ENCODE peak calls at places on chromosomes 7 and 10, in four cellular contexts. V is HCT116, S is lung, F is AG04450. P is an unnamed sample.

GRCh38 chr7:155411718-155412415 is 46.1 kb upstream of the EN2 start:
- DNase-seq in S (no peak), F (no peak), V (no peak), P (no peak)

GRCh38 chr10:9091515-9092093 is 1037.1 kb downstream of the GATA3 start:
- DNase-seq in S (no peak), V (no peak), F (no peak), P (no peak)

GRCh38 chr10:72697711-72698110 is 5.8 kb downstream of the MCU start:
- DNase-seq in S (no peak), F (no peak), V (no peak), P (no peak)

GRCh38 chr10:15262036-15262713 is 93.7 kb upstream of the NMT2 start:
- DNase-seq in S (no peak), V (no peak), F (no peak), P (peak)

GRCh38 chr7:18503068-18503859 is 7.7 kb downstream of the HDAC9 start:
- DNase-seq in F (no peak), S (no peak), V (no peak), P (no peak)

GRCh38 chr10:20146004-20146403 is 329.8 kb downstream of the PLXDC2 start:
- DNase-seq in F (no peak), V (no peak), S (no peak), P (no peak)

GRCh38 chr7:98287486-98287959 is 6.0 kb downstream of the BRI3 start:
- DNase-seq in F (no peak), S (peak), V (no peak), P (no peak)

GRCh38 chr10:132948351-132948750 is 6.0 kb upstream of the CFAP46 start:
- DNase-seq in S (no peak), V (no peak), F (no peak), P (no peak)

GRCh38 chr10:123858039-123858740 is 33.4 kb downstream of the CPXM2 start:
- DNase-seq in S (no peak), V (no peak), F (no peak), P (no peak)

GRCh38 chr7:144842377-144842851 is 6.6 kb upstream of the TPK1 start:
- DNase-seq in F (no peak), S (peak), V (no peak), P (no peak)

GRCh38 chr7:100127866-100128601 is 1.3 kb downstream of the MBLAC1 start:
- DNase-seq in S (no peak), F (no peak), V (no peak), P (no peak)

GRCh38 chr7:46663025-46663424 is 742.0 kb upstream of the IGFBP3 start:
- DNase-seq in S (no peak), F (no peak), V (no peak), P (no peak)

GRCh38 chr7:15839415-15840100 is 153.1 kb upstream of the MEOX2 start:
- DNase-seq in F (no peak), S (peak), V (no peak), P (peak)

GRCh38 chr10:31319602-31320178 is 674 bp downstream of the ZEB1 start:
- DNase-seq in S (peak), F (no peak), V (no peak), P (no peak)

GRCh38 chr7:92366730-92367129 is 80.6 kb upstream of the GATAD1 start:
- DNase-seq in F (no peak), S (no peak), V (no peak), P (no peak)

GRCh38 chr7:118684796-118685195 is 460.3 kb downstream of the ANKRD7 start:
- DNase-seq in S (no peak), V (no peak), F (no peak), P (no peak)

GRCh38 chr10:129694633-129695356 is 227.8 kb downstream of the MGMT start:
- DNase-seq in V (no peak), F (no peak), S (no peak), P (no peak)

GRCh38 chr10:25130911-25131310 is 43.9 kb upstream of the GPR158 start:
- DNase-seq in V (no peak), F (no peak), S (no peak), P (peak)

GRCh38 chr7:33825644-33826043 is 79.7 kb upstream of the BMPER start:
- DNase-seq in S (no peak), V (no peak), F (no peak), P (no peak)

GRCh38 chr7:157007470-157008066 is 2.9 kb downstream of the MNX1 start:
- DNase-seq in S (no peak), V (no peak), F (no peak), P (no peak)

GRCh38 chr10:11631890-11632587 is 20.6 kb upstream of the USP6NL start:
- DNase-seq in F (no peak), S (no peak), V (no peak), P (no peak)

GRCh38 chr7:73521636-73522080 is 435 bp downstream of the BAZ1B start:
- DNase-seq in F (no peak), V (no peak), S (no peak), P (peak)

GRCh38 chr7:123754295-123754871 is 5.6 kb upstream of the WASL start:
- DNase-seq in F (no peak), V (no peak), S (no peak), P (no peak)

GRCh38 chr7:128888039-128888755 is 22.3 kb downstream of the KCP start:
- DNase-seq in V (no peak), F (no peak), S (no peak), P (no peak)

GRCh38 chr7:69654381-69654780 is 56.1 kb downstream of the AUTS2 start:
- DNase-seq in V (no peak), F (no peak), S (peak), P (no peak)

GRCh38 chr10:36118289-36118688 is 476.2 kb upstream of the FZD8 start:
- DNase-seq in F (no peak), S (no peak), V (no peak), P (no peak)

DNA sequence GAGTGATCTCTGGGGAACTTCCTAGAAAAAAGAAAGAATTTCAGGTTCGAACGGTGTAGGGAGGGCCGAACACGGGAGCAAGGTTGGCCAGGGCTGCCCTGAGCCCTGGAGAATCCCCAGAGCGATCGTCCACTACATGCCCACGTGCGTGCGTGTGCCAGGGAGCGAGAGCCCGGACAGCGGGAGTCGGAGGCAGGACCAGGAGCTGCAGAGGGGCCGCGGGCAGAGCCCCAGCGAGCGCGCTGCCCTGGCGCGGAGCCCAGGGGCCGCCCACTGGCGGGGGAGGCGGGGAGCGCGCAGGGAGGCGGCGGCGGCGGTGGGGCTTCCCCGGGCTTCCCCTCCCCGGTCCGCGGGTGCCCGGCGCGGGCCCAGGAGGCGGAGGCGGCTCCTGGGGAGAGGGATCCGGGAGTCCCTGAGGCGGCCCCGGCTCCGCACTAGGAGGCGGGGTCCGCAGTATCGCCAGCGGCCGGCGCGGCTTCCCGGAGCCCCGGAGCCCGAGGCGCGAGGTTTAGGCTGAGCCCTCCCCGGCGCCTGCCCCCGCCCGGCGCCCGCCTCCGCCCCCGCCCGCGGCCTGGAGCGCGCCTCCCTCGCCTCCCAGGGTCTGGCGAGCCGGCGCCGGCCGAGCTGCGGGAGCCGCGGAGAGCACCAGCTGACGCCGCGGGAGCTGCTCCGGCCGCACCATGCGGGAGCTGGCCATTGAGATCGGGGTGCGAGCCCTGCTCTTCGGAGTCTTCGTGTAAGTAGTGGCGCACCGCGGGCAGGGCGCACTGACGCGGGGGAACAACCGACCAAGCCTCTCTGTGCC is at the start of gene PLPP4:
- DNase-seq in F (no peak), S (peak), V (no peak), P (peak)
- H3K4me3 ChIP-seq in F (no peak), S (peak), V (no peak), P (peak)

GRCh38 chr10:102743078-102743587 is 615 bp upstream of the WBP1L start:
- DNase-seq in S (no peak), F (no peak), V (no peak), P (no peak)
- TF ChIP-seq CTCF in S (no peak), F (no peak), V (no peak), P (no peak)

GRCh38 chr10:79286318-79286951 is 60.8 kb upstream of the PPIF start:
- DNase-seq in S (peak), V (no peak), F (no peak), P (peak)

GRCh38 chr10:79282388-79282787 is 64.9 kb upstream of the PPIF start:
- DNase-seq in V (no peak), S (no peak), F (no peak), P (no peak)

GRCh38 chr10:79284158-79284871 is 63.0 kb upstream of the PPIF start:
- DNase-seq in F (no peak), V (no peak), S (no peak), P (no peak)

GRCh38 chr10:79287973-79288715 is 59.1 kb upstream of the PPIF start:
- DNase-seq in S (no peak), F (no peak), V (no peak), P (no peak)

DNA sequence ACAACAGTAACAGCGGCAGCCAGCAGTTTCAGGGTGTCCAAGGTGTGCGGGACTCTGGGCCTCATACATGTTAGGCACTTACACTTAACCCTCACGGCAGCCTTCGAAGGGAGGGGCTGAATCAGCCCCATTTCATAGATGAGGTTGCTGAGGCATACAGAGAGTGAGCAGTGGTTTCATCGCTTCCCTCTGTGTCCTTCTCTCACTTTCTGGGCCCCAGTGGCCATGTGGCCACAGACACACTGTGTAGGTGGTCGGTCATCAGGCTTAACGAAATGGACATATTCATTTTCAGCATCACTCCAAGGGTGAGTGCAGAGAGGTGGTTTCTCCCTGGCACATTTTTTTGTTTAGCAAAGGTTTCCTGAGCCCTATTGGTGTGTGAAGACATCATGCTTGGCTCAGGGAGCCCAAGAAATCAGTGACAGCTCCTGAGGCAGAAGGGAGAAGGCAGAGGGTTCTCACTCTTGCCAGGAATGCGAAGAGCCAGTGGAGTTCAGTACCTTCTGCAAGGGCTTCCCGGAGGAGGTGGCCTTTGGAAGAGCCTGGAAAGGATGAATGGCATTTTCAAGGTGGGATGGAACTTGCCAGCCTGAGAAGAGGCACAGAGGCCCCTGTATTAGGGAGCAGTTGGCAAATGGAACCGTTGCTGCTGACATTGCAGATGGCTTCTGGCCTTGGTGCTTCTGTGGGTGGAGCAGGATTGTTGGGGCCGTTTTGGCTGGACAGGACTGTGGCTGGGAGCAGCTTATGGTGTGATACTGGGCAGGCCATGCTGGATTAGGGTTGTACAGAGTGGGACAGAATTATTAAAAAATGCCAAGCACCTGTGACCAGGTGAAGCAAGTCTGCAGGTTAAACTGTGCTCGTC is 61.7 kb upstream of the PPIF start:
- DNase-seq in V (no peak), S (no peak), F (no peak), P (no peak)
- H3K4me3 ChIP-seq in V (no peak), S (no peak), F (no peak), P (no peak)

GRCh38 chr10:61899663-61899996 is 1.9 kb upstream of the ARID5B start:
- DNase-seq in S (no peak), V (no peak), F (no peak), P (no peak)

GRCh38 chr10:61899045-61899444 is 2.5 kb upstream of the ARID5B start:
- DNase-seq in S (no peak), V (no peak), F (no peak), P (peak)

GRCh38 chr10:61896854-61897661 is 4.4 kb upstream of the ARID5B start:
- DNase-seq in S (peak), F (no peak), V (peak), P (peak)

GRCh38 chr10:61898435-61898778 is 3.1 kb upstream of the ARID5B start:
- DNase-seq in S (no peak), F (no peak), V (no peak), P (no peak)

GRCh38 chr10:61897671-61898434 is 3.6 kb upstream of the ARID5B start:
- DNase-seq in F (no peak), S (peak), V (no peak), P (peak)
- TF ChIP-seq CTCF in F (peak), S (no peak), V (peak), P (peak)

P was measured in astrocyte of the spinal cord.